ENCODE peak calls at places on chromosomes 11 and 22, in eight cellular contexts. I is ovary, W is LoVo, T is iris pigment epithelial cell, C is astrocyte of the spinal cord, M is foreskin fibroblast, Y is T1000, K is NCI-H510A. U is an unnamed sample.

GRCh38 chr11:71420455-71421241 is 27.5 kb downstream of the DHCR7 start:
- DNase-seq in T (peak), M (peak), Y (no peak), C (peak), I (no peak), K (no peak), W (peak), U (peak)

GRCh38 chr11:110312670-110313069 is 16.3 kb upstream of the RDX start:
- DNase-seq in Y (no peak), T (no peak), M (no peak), C (no peak), I (no peak), K (no peak), W (no peak), U (no peak)

GRCh38 chr11:65069217-65069616 is 10.9 kb upstream of the NAALADL1 start:
- DNase-seq in M (no peak), K (no peak), I (no peak), W (no peak), C (no peak), Y (no peak), T (peak), U (no peak)

GRCh38 chr11:62710001-62710345 is 2.5 kb downstream of the GNG3 start:
- DNase-seq in Y (no peak), M (no peak), W (no peak), C (no peak), K (no peak), T (peak), I (no peak), U (no peak)

GRCh38 chr11:96169250-96169649 is 173.7 kb downstream of the MAML2 start:
- DNase-seq in T (no peak), I (no peak), W (no peak), C (no peak), M (no peak), K (no peak), Y (no peak), U (peak)

GRCh38 chr11:116970485-116971292 is 127.5 kb downstream of the SIK3 start:
- DNase-seq in T (peak), M (peak), Y (no peak), K (no peak), C (no peak), W (peak), I (no peak), U (no peak)

GRCh38 chr11:134252539-134253188 is 488 bp downstream of the THYN1 start:
- DNase-seq in C (no peak), K (no peak), T (peak), M (peak), Y (no peak), W (no peak), I (peak), U (no peak)

GRCh38 chr11:6864436-6864835 is 1.6 kb downstream of the OR10A2 start:
- DNase-seq in I (no peak), T (peak), C (no peak), Y (no peak), M (peak), W (no peak), K (no peak), U (no peak)

GRCh38 chr11:112769170-112769569 is 192.1 kb upstream of the NCAM1 start:
- DNase-seq in Y (no peak), M (no peak), W (no peak), C (no peak), T (no peak), I (no peak), K (no peak), U (no peak)

GRCh38 chr11:9230291-9230690 is 34.9 kb downstream of the DENND5A start:
- DNase-seq in K (no peak), I (no peak), M (no peak), C (no peak), W (no peak), T (peak), Y (no peak), U (no peak)

GRCh38 chr11:129644326-129644725 is 171.3 kb upstream of the TMEM45B start:
- DNase-seq in T (peak), M (peak), I (no peak), K (no peak), Y (no peak), C (peak), W (no peak), U (no peak)

GRCh38 chr11:68889948-68890446 is 13.6 kb downstream of the MRPL21 start:
- DNase-seq in T (peak), I (peak), Y (peak), W (no peak), K (no peak), M (peak), C (peak), U (peak)

GRCh38 chr22:43148581-43148980 is 2.8 kb upstream of the TSPO start:
- DNase-seq in T (no peak), I (no peak), Y (no peak), C (no peak), M (no peak), K (no peak), W (no peak), U (no peak)

GRCh38 chr11:57804466-57804865 is 42.9 kb downstream of the CTNND1 start:
- DNase-seq in K (no peak), T (no peak), C (no peak), W (no peak), I (no peak), Y (no peak), M (no peak), U (no peak)

GRCh38 chr22:46119093-46119728 is 31.1 kb upstream of the PPARA start:
- DNase-seq in W (no peak), K (no peak), M (no peak), I (no peak), C (no peak), Y (no peak), T (no peak), U (no peak)

GRCh38 chr22:33678523-33678922 is 241.8 kb downstream of the LARGE1 start:
- DNase-seq in C (no peak), T (no peak), I (no peak), W (no peak), M (no peak), Y (no peak), K (no peak), U (no peak)

GRCh38 chr11:117144477-117145392 is 648 bp downstream of the PAFAH1B2 start:
- DNase-seq in Y (no peak), M (peak), T (peak), W (peak), C (peak), K (no peak), I (peak), U (peak)

GRCh38 chr11:37104380-37104779 is 506.3 kb upstream of the RAG2 start:
- DNase-seq in M (no peak), C (no peak), W (no peak), Y (no peak), T (no peak), K (no peak), I (no peak), U (no peak)

GRCh38 chr11:123374622-123374968 is 55.5 kb upstream of the GRAMD1B start:
- DNase-seq in I (no peak), T (no peak), W (no peak), K (no peak), Y (no peak), M (no peak), C (no peak), U (no peak)

GRCh38 chr11:1118755-1119275 is 38.9 kb upstream of the MUC5AC start:
- DNase-seq in T (no peak), M (no peak), W (no peak), C (no peak), Y (no peak), K (no peak), I (no peak), U (no peak)

GRCh38 chr11:24509114-24509513 is 12.3 kb downstream of the LUZP2 start:
- DNase-seq in M (no peak), Y (no peak), W (no peak), T (peak), I (no peak), C (peak), K (no peak), U (no peak)

GRCh38 chr11:90229791-90230190 is 6.9 kb upstream of the CHORDC1 start:
- DNase-seq in C (peak), K (no peak), W (peak), Y (no peak), I (no peak), T (peak), M (peak), U (no peak)

GRCh38 chr11:116460156-116460965 is 312.4 kb downstream of the BUD13 start:
- DNase-seq in T (no peak), Y (no peak), W (peak), M (no peak), K (no peak), I (no peak), C (no peak), U (no peak)

GRCh38 chr11:57727185-57727584 is 14.1 kb upstream of the SELENOH start:
- DNase-seq in M (no peak), I (no peak), K (no peak), Y (no peak), W (no peak), C (no peak), T (no peak), U (no peak)

GRCh38 chr22:46557736-46558480 is 20.5 kb upstream of the CELSR1 start:
- DNase-seq in W (no peak), M (no peak), T (no peak), K (no peak), C (no peak), I (no peak), Y (no peak), U (no peak)

U was measured in SJSA1.